ENCODE peak calls at places on chromosomes 1 and 21, in nine cellular contexts. O is iPS-NIHi11; N is NCI-H1105 treated with DMSO at 0.1 percent for 48 hours; K is kidney tubule cell; Z is CD8-positive, alpha-beta T cell; I is KBM-7; T is upper lobe of right lung; W is lower leg skin; E is Caki2. M is an unnamed sample.

GRCh38 chr1:74010206-74010605 is 187.8 kb downstream of the LRRIQ3 start:
- DNase-seq in W (no peak), K (no peak), I (no peak), Z (no peak), O (no peak), T (no peak), E (no peak), N (no peak), M (no peak)

GRCh38 chr1:8600336-8600735 is 217.1 kb downstream of the RERE start:
- DNase-seq in T (no peak), I (no peak), Z (no peak), N (no peak), W (no peak), E (no peak), K (no peak), O (no peak), M (no peak)

GRCh38 chr1:89724369-89725015 is 91.6 kb downstream of the LRRC8C start:
- DNase-seq in N (no peak), W (no peak), I (peak), O (no peak), E (no peak), Z (peak), T (no peak), K (peak), M (no peak)

GRCh38 chr1:225250432-225250831 is 177.4 kb downstream of the LBR start:
- DNase-seq in O (no peak), T (no peak), I (peak), N (no peak), Z (no peak), E (no peak), K (no peak), W (no peak), M (no peak)

GRCh38 chr1:231421616-231421970 is 494 bp downstream of the EGLN1 start:
- DNase-seq in T (no peak), Z (peak), W (peak), K (peak), I (no peak), O (peak), N (no peak), E (no peak), M (peak)

GRCh38 chr1:186873687-186874086 is 44.9 kb downstream of the PLA2G4A start:
- DNase-seq in T (no peak), O (no peak), N (no peak), E (no peak), K (no peak), Z (no peak), I (no peak), W (no peak), M (no peak)

GRCh38 chr1:86913399-86913895 is 479 bp downstream of the SELENOF start:
- DNase-seq in W (no peak), T (no peak), Z (peak), N (peak), I (peak), O (no peak), K (peak), E (no peak), M (no peak)

GRCh38 chr21:16969636-16970035 is 543.2 kb upstream of the CXADR start:
- DNase-seq in W (no peak), I (no peak), Z (no peak), E (no peak), O (no peak), T (no peak), N (no peak), K (no peak), M (no peak)

GRCh38 chr1:112998592-112999235 is 42.7 kb upstream of the SLC16A1 start:
- DNase-seq in O (peak), K (peak), T (no peak), W (peak), N (peak), Z (no peak), I (peak), E (peak), M (peak)

GRCh38 chr1:86503477-86504129 is 34.9 kb downstream of the CLCA1 start:
- DNase-seq in E (no peak), O (no peak), K (peak), N (no peak), W (no peak), T (peak), Z (no peak), I (no peak), M (peak)

GRCh38 chr21:25582888-25583287 is 24.4 kb downstream of the MRPL39 start:
- DNase-seq in Z (no peak), T (no peak), E (no peak), O (no peak), N (peak), W (no peak), I (no peak), K (no peak), M (no peak)

GRCh38 chr1:214022810-214023425 is 35.1 kb downstream of the PROX1 start:
- DNase-seq in T (no peak), K (no peak), O (no peak), W (no peak), E (no peak), Z (no peak), I (no peak), N (no peak), M (no peak)